ENCODE peak calls at places on chromosomes 12 and 14, in five cellular contexts. One of them, this sample, is unnamed.
A peak's percentile ranks its signal among the peaks of the same experiment; 100 is the strongest.

GRCh38 chr14:55136868-55137785 is 8.1 kb downstream of the LGALS3 start:
- DNase-seq in HFF-Myc: no peak
- DNase-seq in HT1080: no peak
- DNase-seq in iPS-NIHi11: no peak
- DNase-seq in neural progenitor cell: no peak
- DNase-seq in this sample: no peak

GRCh38 chr14:104132981-104133380 is 5.4 kb upstream of the KIF26A start:
- DNase-seq in HFF-Myc: no peak
- DNase-seq in neural progenitor cell: peak; percentile 78
- DNase-seq in iPS-NIHi11: peak; percentile 82
- DNase-seq in HT1080: no peak
- DNase-seq in this sample: peak; percentile 85

GRCh38 chr14:74879427-74880180 is 2.1 kb upstream of the DLST start:
- DNase-seq in neural progenitor cell: peak; percentile 10
- DNase-seq in HT1080: no peak
- DNase-seq in HFF-Myc: no peak
- DNase-seq in iPS-NIHi11: no peak
- DNase-seq in this sample: no peak

GRCh38 chr14:35420036-35420811 is 15.7 kb upstream of the NFKBIA start:
- DNase-seq in iPS-NIHi11: no peak
- DNase-seq in HFF-Myc: peak; percentile 65
- DNase-seq in neural progenitor cell: no peak
- DNase-seq in HT1080: peak; percentile 81
- DNase-seq in this sample: no peak

GRCh38 chr14:59274991-59275391 is 86.5 kb downstream of the DAAM1 start:
- DNase-seq in neural progenitor cell: peak; percentile 47
- DNase-seq in HFF-Myc: no peak
- DNase-seq in HT1080: peak; percentile 40
- DNase-seq in iPS-NIHi11: peak; percentile 26
- DNase-seq in this sample: peak; percentile 45

GRCh38 chr12:5902736-5903135 is 42.3 kb downstream of the ANO2 start:
- DNase-seq in HFF-Myc: no peak
- DNase-seq in iPS-NIHi11: no peak
- DNase-seq in neural progenitor cell: no peak
- DNase-seq in HT1080: no peak
- DNase-seq in this sample: no peak

GRCh38 chr14:38256358-38256840 is 506 bp upstream of the CLEC14A start:
- DNase-seq in HFF-Myc: no peak
- DNase-seq in iPS-NIHi11: no peak
- DNase-seq in neural progenitor cell: peak; percentile 31
- DNase-seq in HT1080: no peak
- DNase-seq in this sample: no peak

GRCh38 chr12:88952543-88952942 is 372.3 kb upstream of the KITLG start:
- DNase-seq in neural progenitor cell: no peak
- DNase-seq in HT1080: peak; percentile 42
- DNase-seq in iPS-NIHi11: no peak
- DNase-seq in HFF-Myc: no peak
- DNase-seq in this sample: no peak

This sample was measured in nephron progenitor cell.